ENCODE peak calls at places on chromosomes 2 and 18, in eight cellular contexts. V is HFFc6, U is cardiac muscle cell, O is GM23338, C is AG04450, H is hepatocyte, F is fibroblast of pulmonary artery, Y is foreskin fibroblast. L is an unnamed sample.

GRCh38 chr2:172970660-172971059 is 105.0 kb upstream of the MAP3K20 start:
- DNase-seq in U (no peak), H (no peak), F (no peak), C (no peak), Y (no peak), O (no peak), V (no peak), L (no peak)

GRCh38 chr18:58581265-58581664 is 47.6 kb downstream of the ALPK2 start:
- DNase-seq in O (peak), U (peak), Y (peak), F (peak), H (no peak), C (peak), V (peak), L (no peak)

GRCh38 chr2:109171444-109172334 is 42.7 kb downstream of the SH3RF3 start:
- DNase-seq in U (peak), C (peak), Y (peak), H (peak), O (no peak), F (peak), V (peak), L (peak)

GRCh38 chr2:138003411-138003810 is 39.1 kb downstream of the HNMT start:
- DNase-seq in F (peak), Y (no peak), C (no peak), V (no peak), H (no peak), O (no peak), U (no peak), L (no peak)

GRCh38 chr2:103387888-103388287 is 626.1 kb downstream of the TMEM182 start:
- DNase-seq in H (no peak), O (no peak), F (no peak), Y (no peak), C (no peak), V (no peak), U (no peak), L (no peak)

GRCh38 chr2:167750675-167751074 is 496.7 kb downstream of the STK39 start:
- DNase-seq in Y (no peak), V (no peak), C (no peak), U (no peak), H (no peak), O (no peak), F (no peak), L (no peak)

GRCh38 chr2:200809506-200810251 is 2.0 kb upstream of the BZW1 start:
- DNase-seq in F (peak), U (no peak), V (no peak), H (no peak), O (no peak), C (no peak), Y (peak), L (no peak)

GRCh38 chr2:11790228-11790627 is 43.8 kb downstream of the LPIN1 start:
- DNase-seq in O (no peak), U (no peak), H (no peak), C (no peak), F (no peak), V (no peak), Y (no peak), L (no peak)

GRCh38 chr2:109217362-109218086 is 88.5 kb downstream of the SH3RF3 start:
- DNase-seq in O (no peak), U (no peak), V (peak), F (peak), H (no peak), C (peak), Y (peak), L (no peak)

GRCh38 chr2:101533611-101534601 is 59.0 kb upstream of the RFX8 start:
- DNase-seq in F (peak), C (no peak), O (peak), H (no peak), V (no peak), Y (peak), U (no peak), L (no peak)

GRCh38 chr2:21256006-21256405 is 132.2 kb downstream of the TDRD15 start:
- DNase-seq in Y (no peak), H (no peak), O (no peak), F (peak), V (no peak), C (no peak), U (no peak), L (no peak)

GRCh38 chr2:209719034-209719433 is 52.6 kb upstream of the UNC80 start:
- DNase-seq in V (no peak), F (no peak), H (no peak), O (no peak), U (no peak), Y (no peak), C (no peak), L (no peak)

GRCh38 chr2:158006961-158007664 is 94.6 kb upstream of the UPP2 start:
- DNase-seq in U (peak), C (no peak), F (no peak), Y (no peak), H (no peak), V (no peak), O (peak), L (no peak)

GRCh38 chr18:32349728-32350395 is 120.8 kb downstream of the GAREM1 start:
- DNase-seq in U (peak), F (peak), Y (peak), C (peak), H (peak), V (peak), O (no peak), L (no peak)

GRCh38 chr2:158405341-158405740 is 51.2 kb downstream of the CCDC148 start:
- DNase-seq in U (no peak), V (no peak), F (no peak), O (no peak), H (no peak), Y (no peak), C (no peak), L (no peak)

GRCh38 chr2:177000408-177000807 is 212.2 kb upstream of the HNRNPA3 start:
- DNase-seq in C (no peak), Y (no peak), V (no peak), H (peak), O (peak), U (no peak), F (no peak), L (no peak)

GRCh38 chr2:120531863-120532600 is 186.1 kb downstream of the INHBB start:
- DNase-seq in H (no peak), F (peak), C (no peak), U (no peak), Y (peak), V (no peak), O (no peak), L (no peak)

GRCh38 chr2:242048479-242048878 is 178.9 kb downstream of the RTP5 start:
- DNase-seq in F (no peak), Y (no peak), U (no peak), O (no peak), C (no peak), H (no peak), V (no peak), L (no peak)

GRCh38 chr2:46909771-46910419 is 5.7 kb downstream of the MCFD2 start:
- DNase-seq in C (no peak), V (peak), H (peak), Y (peak), U (no peak), O (no peak), F (peak), L (no peak)

GRCh38 chr2:26412091-26412673 is 10.5 kb downstream of the DRC1 start:
- DNase-seq in O (no peak), C (no peak), V (no peak), Y (no peak), H (no peak), F (peak), U (no peak), L (no peak)

DNA sequence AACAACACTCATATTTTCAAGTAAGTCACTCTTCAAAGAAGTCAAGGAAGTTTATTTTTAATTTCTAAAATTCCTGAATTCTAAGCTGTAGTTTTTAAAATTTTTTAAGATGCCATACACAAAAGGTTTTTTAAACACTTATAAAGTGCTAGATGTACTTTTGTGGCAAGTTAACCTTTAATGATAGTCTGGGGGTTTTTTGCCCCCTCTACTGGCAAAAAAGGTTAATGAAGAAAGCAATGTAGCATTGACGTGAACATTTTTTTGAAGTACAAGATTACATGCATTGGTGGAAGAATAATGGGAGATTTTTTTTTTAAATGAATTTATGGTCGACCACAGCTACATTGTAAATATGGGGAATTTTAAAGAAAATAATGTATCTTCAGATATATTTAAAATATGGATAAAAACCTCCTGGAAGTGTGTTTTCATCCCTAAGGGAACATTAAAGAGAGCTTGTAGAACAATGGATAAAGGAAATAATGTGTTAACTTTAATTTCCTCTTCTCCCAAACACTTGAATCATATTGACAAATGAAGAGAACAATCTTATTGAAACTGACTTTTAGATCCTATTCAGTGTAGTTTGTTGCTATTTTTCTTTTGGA is 12.6 kb downstream of the ITPRID2 start:
- DNase-seq in F (peak), Y (peak), V (peak), H (peak), U (peak), O (peak), C (no peak), L (no peak)
- TF ChIP-seq CTCF in F (peak), Y (peak), V (peak), H (peak), U (peak), O (peak), C (peak), L (peak)

DNA sequence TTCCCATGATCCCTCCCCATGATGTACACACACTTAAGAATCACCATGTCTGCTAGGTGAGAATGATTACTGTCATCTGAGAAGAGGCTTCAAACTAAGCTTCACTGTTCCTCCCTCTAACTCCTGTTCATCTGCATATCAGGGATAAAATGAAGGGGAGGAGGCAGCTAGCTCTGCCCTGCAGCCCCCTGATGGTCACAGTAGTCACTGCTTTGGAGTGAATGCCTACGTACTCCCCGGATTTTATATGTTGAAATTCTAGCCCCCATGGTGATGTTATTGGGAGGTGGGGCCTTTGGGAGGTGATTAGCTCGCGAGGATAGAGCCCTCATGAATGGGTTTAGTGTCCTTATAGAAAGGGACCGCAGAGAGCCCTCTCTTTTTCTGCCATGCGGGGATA is 156.4 kb downstream of the NCKAP5 start:
- DNase-seq in F (no peak), C (no peak), Y (no peak), O (peak), V (no peak), H (no peak), U (no peak), L (no peak)
- TF ChIP-seq CTCF in F (no peak), C (no peak), Y (no peak), O (peak), V (no peak), H (no peak), U (no peak), L (no peak)

DNA sequence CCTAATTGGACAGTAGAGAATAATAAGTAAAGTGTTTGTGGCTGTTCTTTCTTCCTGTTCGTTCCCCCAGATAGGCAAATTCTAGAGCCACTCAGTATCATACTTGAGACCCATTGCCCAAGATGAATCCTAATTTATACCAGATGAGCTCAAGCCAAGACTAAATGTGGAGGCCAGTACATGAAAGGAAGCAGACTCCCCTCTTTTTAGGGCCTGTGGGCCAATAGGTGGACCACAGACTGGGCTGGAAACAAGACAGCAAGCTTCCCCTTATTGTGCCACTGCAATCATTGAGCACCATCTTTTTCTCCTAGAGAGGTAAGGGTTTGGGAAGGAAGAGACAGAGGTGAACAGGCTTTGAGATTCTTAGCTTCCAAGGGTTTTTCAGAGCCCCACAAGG is 141.9 kb downstream of the MGAT5 start:
- DNase-seq in Y (peak), U (no peak), H (no peak), V (no peak), F (no peak), O (no peak), C (no peak), L (no peak)
- TF ChIP-seq CTCF in Y (no peak), U (no peak), H (no peak), V (no peak), F (no peak), O (no peak), C (no peak), L (no peak)

DNA sequence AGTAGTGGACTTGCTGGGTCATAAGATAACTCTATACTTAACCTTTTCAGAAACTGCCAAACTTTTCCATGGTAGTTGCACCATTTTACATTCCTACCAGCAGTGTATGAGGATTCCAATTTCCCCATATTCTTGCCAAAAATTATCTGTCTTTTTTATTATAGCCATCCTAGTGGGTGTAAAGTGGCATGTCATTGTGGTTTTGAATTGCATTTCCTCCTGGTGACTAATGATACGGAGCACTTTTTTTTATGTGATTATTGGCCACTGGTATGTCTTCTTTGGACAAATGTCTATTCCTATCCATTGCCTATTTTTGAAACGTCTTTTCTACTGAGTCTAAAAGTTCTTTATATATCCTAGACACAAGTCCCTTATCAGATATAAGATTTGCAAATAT is 44.3 kb downstream of the CACNB4 start:
- DNase-seq in U (no peak), O (no peak), C (no peak), H (no peak), V (peak), Y (peak), F (peak), L (no peak)
- TF ChIP-seq CTCF in U (no peak), O (no peak), C (no peak), H (no peak), V (peak), Y (no peak), F (no peak), L (no peak)

GRCh38 chr2:206349375-206349774 is 74.9 kb downstream of the ZDBF2 start:
- DNase-seq in O (no peak), C (no peak), U (no peak), Y (no peak), F (no peak), V (no peak), H (no peak), L (no peak)

GRCh38 chr2:206354129-206354528 is 79.7 kb downstream of the ZDBF2 start:
- DNase-seq in U (no peak), F (no peak), Y (no peak), O (no peak), H (no peak), C (no peak), V (no peak), L (no peak)

GRCh38 chr2:206353685-206354084 is 79.2 kb downstream of the ZDBF2 start:
- DNase-seq in U (no peak), F (no peak), Y (peak), V (no peak), C (no peak), H (no peak), O (no peak), L (no peak)
- TF ChIP-seq CTCF in U (no peak), F (no peak), Y (no peak), V (no peak), C (peak), H (no peak), O (peak), L (peak)

DNA sequence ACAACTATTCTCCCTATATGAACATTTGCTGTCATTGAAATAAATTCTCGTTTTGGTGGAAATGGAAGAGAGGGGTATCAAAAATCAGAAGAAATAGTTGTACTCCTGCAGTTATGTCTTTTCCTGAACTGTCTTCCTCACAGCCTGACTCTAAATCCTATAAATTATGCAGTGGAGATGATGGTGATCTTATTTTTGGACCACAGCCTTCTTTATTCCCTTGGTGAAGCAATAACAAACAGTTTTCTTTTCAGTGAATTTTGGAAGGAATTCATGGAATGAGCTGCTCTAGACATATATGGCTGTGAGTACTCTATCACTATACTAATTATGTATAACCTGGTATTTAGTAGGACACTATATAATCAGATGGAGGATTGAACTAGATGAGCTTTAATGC is 1.7 kb upstream of the SLC25A12 start:
- DNase-seq in F (peak), U (no peak), O (no peak), C (no peak), H (no peak), V (peak), Y (peak), L (no peak)
- TF ChIP-seq CTCF in F (no peak), U (no peak), O (no peak), C (no peak), H (no peak), V (no peak), Y (no peak), L (no peak)

GRCh38 chr2:189982777-189983394 is 79.6 kb downstream of the MSTN start:
- DNase-seq in V (no peak), C (no peak), F (peak), O (peak), H (no peak), U (no peak), Y (peak), L (no peak)
- TF ChIP-seq CTCF in V (peak), C (peak), F (peak), O (peak), H (no peak), U (peak), Y (peak), L (peak)

GRCh38 chr2:118822015-118822414 is 25.4 kb downstream of the EN1 start:
- DNase-seq in C (no peak), U (no peak), F (no peak), H (no peak), Y (no peak), O (no peak), V (no peak), L (no peak)
- TF ChIP-seq CTCF in C (no peak), U (no peak), F (no peak), H (no peak), Y (no peak), O (no peak), V (no peak), L (no peak)

GRCh38 chr2:226873051-226873620 is 37.3 kb downstream of the RHBDD1 start:
- DNase-seq in O (no peak), H (no peak), Y (peak), V (peak), F (no peak), C (no peak), U (no peak), L (no peak)
- TF ChIP-seq CTCF in O (no peak), H (no peak), Y (no peak), V (peak), F (no peak), C (no peak), U (no peak), L (no peak)

DNA sequence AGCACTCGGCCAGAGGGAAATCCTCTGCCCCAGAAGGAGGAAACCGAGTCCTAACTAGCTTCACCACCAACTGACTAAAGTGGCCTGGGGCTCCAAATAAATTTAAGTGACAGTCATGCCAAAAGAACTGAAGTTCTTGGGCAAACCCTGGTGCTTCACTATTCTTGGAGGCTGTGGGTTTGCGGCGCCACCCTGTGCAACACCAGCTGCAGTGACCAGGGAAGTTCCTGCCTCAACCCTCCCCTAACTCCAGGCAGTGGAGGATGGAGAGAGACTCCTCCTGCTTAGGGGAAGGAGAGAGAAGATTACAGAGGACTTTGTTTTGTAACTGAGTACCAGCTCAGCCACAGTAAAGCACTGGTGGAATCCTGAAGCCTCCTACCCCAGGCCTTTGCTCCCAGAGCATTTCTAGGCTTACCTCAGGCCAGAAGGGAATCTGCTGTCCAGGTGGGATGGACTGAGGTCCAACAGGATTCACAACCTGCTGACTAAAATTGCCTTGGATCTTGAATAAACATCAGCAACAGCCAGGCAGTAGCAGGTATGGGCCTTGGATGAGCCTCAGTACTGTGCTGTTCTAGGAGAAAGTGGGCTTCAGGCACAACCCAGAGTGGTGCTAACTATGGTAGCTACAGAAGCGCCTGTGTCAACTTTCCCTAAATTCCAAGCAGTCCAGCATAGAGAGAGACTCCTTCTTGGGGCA is 29.4 kb upstream of the BMP10 start:
- DNase-seq in H (no peak), F (peak), U (no peak), V (no peak), O (no peak), Y (no peak), C (no peak), L (no peak)
- TF ChIP-seq CTCF in H (no peak), F (peak), U (no peak), V (no peak), O (peak), Y (no peak), C (no peak), L (no peak)